ENCODE peak calls at places on chromosomes 3 and 15, in six cellular contexts. E is pancreas, B is trophoblast cell, Y is sigmoid colon, T is aorta, Z is psoas muscle. R is an unnamed sample.

GRCh38 chr15:25852696-25853524 is 10.2 kb downstream of the ATP10A start:
- DNase-seq in B (no peak), T (no peak), Z (no peak), Y (no peak), E (no peak), R (no peak)

GRCh38 chr15:59353994-59354951 is 18.4 kb downstream of the MYO1E start:
- DNase-seq in B (no peak), T (no peak), Z (no peak), E (no peak), Y (no peak), R (no peak)

GRCh38 chr3:176839447-176839846 is 357.8 kb downstream of the TBL1XR1 start:
- DNase-seq in T (no peak), E (no peak), Z (no peak), Y (no peak), B (no peak), R (no peak)

GRCh38 chr15:72998226-72998625 is 54.0 kb upstream of the NEO1 start:
- DNase-seq in B (peak; percentile 17), T (no peak), E (no peak), Y (no peak), Z (no peak), R (no peak)

GRCh38 chr15:79007066-79007465 is 62.2 kb upstream of the CTSH start:
- DNase-seq in Y (no peak), E (peak; percentile 58), Z (peak; percentile 53), B (peak; percentile 71), T (no peak), R (peak; percentile 36)

GRCh38 chr3:107271787-107272387 is 105.4 kb upstream of the CCDC54 start:
- DNase-seq in Z (no peak), T (no peak), B (peak; percentile 60), Y (no peak), E (no peak), R (no peak)

GRCh38 chr3:42656680-42657610 is 3.4 kb downstream of the ZBTB47 start:
- DNase-seq in Y (no peak), B (no peak), E (no peak), Z (peak; percentile 47), T (no peak), R (peak; percentile 63)

GRCh38 chr3:103173940-103174339 is 739.1 kb downstream of the ZPLD1 start:
- DNase-seq in E (no peak), Z (no peak), B (no peak), T (no peak), Y (no peak), R (no peak)

GRCh38 chr15:25859838-25860645 is 3.1 kb downstream of the ATP10A start:
- DNase-seq in E (no peak), Y (peak; percentile 78), B (no peak), Z (no peak), T (no peak), R (no peak)

GRCh38 chr15:70523634-70524033 is 239.7 kb downstream of the UACA start:
- DNase-seq in E (no peak), B (no peak), Y (peak; percentile 6), T (no peak), Z (no peak), R (no peak)

GRCh38 chr15:74441248-74441939 is 7.6 kb upstream of the SEMA7A start:
- DNase-seq in Y (no peak), T (peak; percentile 51), E (no peak), Z (no peak), B (no peak), R (no peak)

GRCh38 chr3:168417016-168417415 is 321.3 kb upstream of the GOLIM4 start:
- DNase-seq in E (no peak), Y (no peak), T (no peak), Z (no peak), B (peak; percentile 98), R (no peak)

GRCh38 chr3:111373861-111374260 is 168.1 kb upstream of the CD96 start:
- DNase-seq in Z (no peak), T (no peak), B (peak; percentile 22), E (no peak), Y (no peak), R (no peak)

GRCh38 chr3:144055604-144056003 is 84.0 kb downstream of the DIPK2A start:
- DNase-seq in E (no peak), T (no peak), B (peak; percentile 18), Y (no peak), Z (no peak), R (no peak)

GRCh38 chr3:119470851-119471250 is 2.1 kb downstream of the POGLUT1 start:
- DNase-seq in B (no peak), Z (no peak), E (no peak), T (no peak), Y (no peak), R (no peak)

GRCh38 chr15:85759391-85759790 is 35.3 kb downstream of the KLHL25 start:
- DNase-seq in Z (no peak), Y (peak; percentile 62), B (no peak), E (no peak), T (peak; percentile 79), R (peak; percentile 74)

GRCh38 chr3:48507256-48508061 is 3.5 kb upstream of the SHISA5 start:
- DNase-seq in B (peak; percentile 100), Z (peak; percentile 76), E (peak; percentile 48), Y (no peak), T (peak; percentile 83), R (peak; percentile 79)

GRCh38 chr15:62847900-62848489 is 194.6 kb upstream of the TPM1 start:
- DNase-seq in Z (peak; percentile 86), B (peak; percentile 84), Y (peak; percentile 90), T (peak; percentile 89), E (peak; percentile 71), R (no peak)

GRCh38 chr3:87461443-87461842 is 185.1 kb upstream of the POU1F1 start:
- DNase-seq in Y (no peak), T (no peak), E (no peak), B (no peak), Z (no peak), R (no peak)

GRCh38 chr3:140863481-140864084 is 78.1 kb upstream of the SLC25A36 start:
- DNase-seq in B (peak; percentile 84), T (no peak), Y (no peak), E (peak; percentile 27), Z (no peak), R (no peak)

GRCh38 chr3:51539291-51539891 is 872 bp downstream of the RAD54L2 start:
- DNase-seq in T (no peak), Y (no peak), E (no peak), Z (no peak), B (peak; percentile 55), R (no peak)

GRCh38 chr3:158384019-158384418 is 187.0 kb upstream of the MLF1 start:
- DNase-seq in T (no peak), Z (no peak), E (no peak), Y (no peak), B (peak; percentile 22), R (no peak)

GRCh38 chr3:196177567-196177966 is 33.6 kb downstream of the ZDHHC19 start:
- DNase-seq in Y (no peak), E (no peak), B (no peak), Z (peak; percentile 27), T (peak; percentile 33), R (no peak)

GRCh38 chr15:101689901-101690300 is 34.4 kb downstream of the TARS3 start:
- DNase-seq in Z (no peak), B (no peak), Y (no peak), T (no peak), E (no peak), R (no peak)

GRCh38 chr15:101698314-101698713 is 26.0 kb downstream of the TARS3 start:
- DNase-seq in Y (no peak), E (no peak), T (no peak), Z (no peak), B (peak; percentile 95), R (no peak)

GRCh38 chr15:101692799-101693198 is 31.5 kb downstream of the TARS3 start:
- DNase-seq in T (no peak), E (no peak), Z (no peak), Y (no peak), B (no peak), R (no peak)

GRCh38 chr15:101697488-101697887 is 26.8 kb downstream of the TARS3 start:
- DNase-seq in E (no peak), Z (no peak), Y (no peak), B (no peak), T (no peak), R (no peak)

DNA sequence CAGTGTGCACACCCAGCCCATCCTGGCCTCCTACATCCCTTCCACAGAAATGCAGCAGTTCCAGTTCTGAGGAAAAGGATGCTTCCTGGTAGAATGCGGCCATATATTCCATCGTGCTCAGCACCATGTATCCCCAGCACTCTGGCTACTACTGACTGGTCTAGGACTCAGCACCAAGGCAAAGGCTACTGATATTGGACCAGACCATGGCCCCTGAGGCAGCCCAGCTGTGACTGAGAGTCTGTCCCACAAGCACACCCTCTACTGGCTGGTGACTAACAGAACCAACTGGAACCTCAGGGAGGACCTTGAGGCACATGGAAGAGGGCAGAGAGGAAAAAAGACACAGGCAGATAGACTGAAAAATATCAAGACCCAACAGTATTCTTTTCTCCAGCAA is 30.0 kb downstream of the TARS3 start:
- DNase-seq in T (no peak), Y (no peak), E (no peak), B (no peak), Z (no peak), R (no peak)
- H3K36me3 ChIP-seq in T (peaks cover 6% of the 10 kb centered on the region), Y (peaks cover 33% of the 10 kb centered on the region), E (peaks cover 32% of the 10 kb centered on the region), B (peaks cover 4% of the 10 kb centered on the region), Z (peaks cover 68% of the 10 kb centered on the region), R (peaks cover under 1% of the 10 kb centered on the region)

GRCh38 chr3:1093216-1093615 is 392 bp downstream of the CNTN6 start:
- DNase-seq in E (no peak), B (no peak), Z (no peak), T (no peak), Y (no peak), R (no peak)

GRCh38 chr3:1091276-1091675 is 1.5 kb upstream of the CNTN6 start:
- DNase-seq in Y (no peak), T (no peak), E (no peak), Z (no peak), B (no peak), R (no peak)

GRCh38 chr3:1092061-1092460 is 763 bp upstream of the CNTN6 start:
- DNase-seq in Z (no peak), T (no peak), E (no peak), Y (no peak), B (no peak), R (no peak)

GRCh38 chr3:1088503-1088902 is 4.3 kb upstream of the CNTN6 start:
- DNase-seq in E (no peak), Y (no peak), Z (no peak), T (no peak), B (no peak), R (no peak)

GRCh38 chr3:1092771-1093170 is at the start of gene CNTN6:
- DNase-seq in E (no peak), Y (no peak), B (no peak), T (no peak), Z (no peak), R (no peak)
- H3K9me3 ChIP-seq in E (no peaks in the 10 kb centered on the region), Y (no peaks in the 10 kb centered on the region), B (no peaks in the 10 kb centered on the region), T (no peaks in the 10 kb centered on the region), Z (no peaks in the 10 kb centered on the region), R (no peaks in the 10 kb centered on the region)

DNA sequence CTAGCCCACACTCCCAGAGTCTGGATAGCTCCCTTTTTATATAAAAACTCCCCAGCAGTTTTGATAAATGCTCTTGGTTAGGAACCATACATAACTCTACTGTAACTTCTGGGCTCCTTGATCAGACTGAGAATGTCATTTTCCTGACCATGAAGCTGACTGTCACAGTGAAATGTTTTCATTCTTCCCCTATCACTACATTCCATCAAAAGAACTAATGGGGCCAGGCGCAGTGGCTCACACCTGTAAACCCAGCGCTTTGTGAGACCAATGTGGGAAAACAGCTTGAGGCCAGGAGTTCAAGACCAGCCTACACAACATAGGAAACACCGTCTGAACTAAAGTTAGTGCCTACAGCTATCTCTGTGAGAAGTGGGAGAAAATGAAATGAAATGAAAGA is 72.8 kb upstream of the MYO5C start:
- DNase-seq in Z (no peak), B (peak; percentile 81), T (no peak), Y (no peak), E (no peak), R (no peak)
- H3K36me3 ChIP-seq in Z (peaks cover 63% of the 10 kb centered on the region), B (peaks cover 2% of the 10 kb centered on the region), T (no peaks in the 10 kb centered on the region), Y (peaks cover 15% of the 10 kb centered on the region), E (no peaks in the 10 kb centered on the region), R (peaks cover 3% of the 10 kb centered on the region)

GRCh38 chr3:147393261-147393964 is 12.9 kb downstream of the ZIC4 start:
- DNase-seq in Y (peak; percentile 62), Z (peak; percentile 76), T (peak; percentile 74), B (no peak), E (no peak), R (no peak)
- H3K9me3 ChIP-seq in Y (no peaks in the 10 kb centered on the region), Z (no peaks in the 10 kb centered on the region), T (peaks cover 2% of the 10 kb centered on the region), B (peaks cover 14% of the 10 kb centered on the region), E (no peaks in the 10 kb centered on the region), R (no peaks in the 10 kb centered on the region)